ENCODE peak calls at places on chromosomes 13 and 19, in six cellular contexts. O, C, E, J, D and X are unnamed samples. For H3K27me3, the result is how much of the 10 kb centered on the place peaks cover.

GRCh38 chr13:93982189-93982918 is 497.1 kb downstream of the DCT start:
- DNase-seq in O (no peak), C (no peak), E (no peak), J (no peak), D (no peak), X (no peak)

GRCh38 chr13:94431987-94432386 is 47.5 kb downstream of the DCT start:
- DNase-seq in O (no peak), C (no peak), E (no peak), J (no peak), D (no peak), X (no peak)

GRCh38 chr19:39372941-39373340 is 18.0 kb downstream of the PAF1 start:
- DNase-seq in O (peak), C (peak), E (no peak), J (no peak), D (no peak), X (no peak)

GRCh38 chr13:42803563-42804212 is 22.3 kb downstream of the FAM216B start:
- DNase-seq in O (no peak), C (no peak), E (no peak), J (no peak), D (no peak), X (no peak)

GRCh38 chr19:679418-680286 is 3.5 kb downstream of the FSTL3 start:
- DNase-seq in O (peak), C (peak), E (peak), J (no peak), D (no peak), X (peak)

GRCh38 chr13:85544756-85545155 is 254.5 kb downstream of the SLITRK6 start:
- DNase-seq in O (no peak), C (no peak), E (no peak), J (no peak), D (no peak), X (no peak)

GRCh38 chr13:45370922-45371406 is 30.0 kb upstream of the TPT1 start:
- DNase-seq in O (peak), C (peak), E (peak), J (peak), D (peak), X (peak)

GRCh38 chr19:33310606-33311325 is 8.4 kb upstream of the CEBPA start:
- DNase-seq in O (no peak), C (no peak), E (peak), J (no peak), D (no peak), X (no peak)

GRCh38 chr19:1489463-1489971 is 633 bp downstream of the PCSK4 start:
- DNase-seq in O (no peak), C (no peak), E (no peak), J (no peak), D (no peak), X (no peak)

GRCh38 chr13:59476376-59476775 is 687.4 kb downstream of the DIAPH3 start:
- DNase-seq in O (no peak), C (no peak), E (no peak), J (no peak), D (no peak), X (no peak)

GRCh38 chr19:19628499-19629134 is 597 bp upstream of the LPAR2 start:
- DNase-seq in O (no peak), C (peak), E (peak), J (peak), D (no peak), X (peak)

GRCh38 chr19:5336195-5336965 is 4.2 kb downstream of the PTPRS start:
- DNase-seq in O (no peak), C (no peak), E (no peak), J (no peak), D (no peak), X (no peak)

GRCh38 chr19:46813570-46814358 is 25.4 kb upstream of the SLC1A5 start:
- DNase-seq in O (peak), C (peak), E (peak), J (no peak), D (peak), X (peak)

GRCh38 chr13:44523176-44524017 is 52.7 kb downstream of the TSC22D1 start:
- DNase-seq in O (no peak), C (no peak), E (no peak), J (no peak), D (no peak), X (no peak)

GRCh38 chr19:51887522-51888498 is at the start of gene ZNF577:
- DNase-seq in O (peak), C (peak), E (peak), J (peak), D (peak), X (peak)

GRCh38 chr19:15640294-15640903 is at the start of gene CYP4F3:
- DNase-seq in O (peak), C (peak), E (peak), J (no peak), D (peak), X (peak)

GRCh38 chr19:17716309-17716929 is 2.9 kb upstream of the MAP1S start:
- DNase-seq in O (no peak), C (no peak), E (no peak), J (no peak), D (no peak), X (no peak)

GRCh38 chr19:1992759-1993260 is 22.7 kb downstream of the BTBD2 start:
- DNase-seq in O (no peak), C (no peak), E (no peak), J (no peak), D (no peak), X (no peak)

GRCh38 chr19:11887247-11887617 is 350 bp upstream of the ZNF69 start:
- DNase-seq in O (no peak), C (peak), E (no peak), J (no peak), D (no peak), X (no peak)

GRCh38 chr19:36986601-36987000 is 70.5 kb downstream of the ZNF568 start:
- DNase-seq in O (no peak), C (no peak), E (no peak), J (no peak), D (no peak), X (no peak)

GRCh38 chr19:861099-861755 is 1.8 kb downstream of the CFD start:
- DNase-seq in O (no peak), C (no peak), E (no peak), J (no peak), D (no peak), X (no peak)

GRCh38 chr19:38194061-38194701 is 29.8 kb downstream of the DPF1 start:
- DNase-seq in O (no peak), C (no peak), E (no peak), J (no peak), D (no peak), X (no peak)

GRCh38 chr13:25174304-25174703 is 2.2 kb upstream of the AMER2 start:
- DNase-seq in O (no peak), C (no peak), E (no peak), J (no peak), D (no peak), X (no peak)

GRCh38 chr13:25171517-25172302 is at the start of gene AMER2:
- DNase-seq in O (no peak), C (peak), E (no peak), J (no peak), D (no peak), X (no peak)

GRCh38 chr13:25171170-25171516 is 945 bp downstream of the AMER2 start:
- DNase-seq in O (no peak), C (no peak), E (no peak), J (no peak), D (no peak), X (no peak)

GRCh38 chr13:25170554-25171107 is 1.5 kb downstream of the AMER2 start:
- DNase-seq in O (no peak), C (no peak), E (no peak), J (no peak), D (no peak), X (no peak)

DNA sequence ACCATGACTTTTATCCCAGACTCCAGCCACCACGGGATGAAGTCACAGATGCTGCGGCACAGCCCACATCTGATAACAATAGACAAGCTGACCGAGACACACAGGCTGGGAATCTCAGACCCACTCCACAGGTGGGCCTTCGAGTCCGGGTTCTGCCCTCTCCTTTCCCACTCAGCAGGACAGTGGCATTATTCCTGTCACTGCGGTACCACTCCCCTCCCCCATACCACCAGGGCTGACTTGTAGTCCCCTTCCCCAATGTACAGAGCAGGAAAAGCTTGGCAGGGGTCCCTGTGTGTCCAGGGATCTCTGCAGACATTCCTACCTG is 179 bp upstream of the AMER2 start:
- DNase-seq in O (no peak), C (no peak), E (no peak), J (no peak), D (no peak), X (no peak)
- H3K4me3 ChIP-seq in O (no peak), C (no peak), E (no peak), J (no peak), D (no peak), X (no peak)

GRCh38 chr19:55258828-55259539 is at the start of gene PPP6R1:
- DNase-seq in O (peak), C (peak), E (peak), J (peak), D (peak), X (peak)
- TF ChIP-seq POLR2A in O (peak), C (peak), E (peak), J (no peak), D (peak), X (peak)

GRCh38 chr13:76904507-76904906 is 18.3 kb upstream of the KCTD12 start:
- DNase-seq in O (no peak), C (no peak), E (no peak), J (no peak), D (no peak), X (no peak)
- H3K27me3 ChIP-seq in O (under half), C (under half), E (under half), J (under half), D (under half), X (under half)

DNA sequence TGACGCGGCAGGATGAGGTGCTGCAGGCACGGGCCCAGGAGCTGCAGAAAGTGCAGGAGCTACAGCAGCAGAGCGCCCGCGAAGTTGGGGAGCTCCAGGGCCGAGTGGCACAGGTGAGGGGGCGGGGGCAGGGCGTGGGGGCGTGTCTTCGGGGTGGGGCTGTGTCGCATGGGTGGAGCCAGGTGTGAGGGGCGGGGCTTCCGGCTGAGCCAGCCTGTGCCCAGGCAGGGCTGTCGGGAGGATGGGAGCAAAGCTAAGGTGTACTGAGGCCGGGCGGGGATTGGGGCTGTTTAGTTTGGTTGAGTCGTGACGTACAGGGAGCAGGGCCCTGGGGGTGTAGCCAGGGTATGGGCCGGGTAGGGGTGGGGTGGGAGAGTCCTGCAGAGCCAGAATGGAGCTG is 62.3 kb downstream of the KCNC3 start:
- DNase-seq in O (no peak), C (no peak), E (peak), J (peak), D (no peak), X (no peak)
- H3K4me3 ChIP-seq in O (no peak), C (no peak), E (no peak), J (no peak), D (no peak), X (no peak)